ENCODE peak calls at places on chromosomes 1 and 21, in six cellular contexts. Y is CD4-positive, alpha-beta memory T cell; O is kidney; R is GM23248; J is pancreas; F is endodermal cell. U is an unnamed sample.
A peak's percentile ranks its signal among the peaks of the same experiment; 100 is the strongest.

GRCh38 chr1:155123801-155124200 is 3.9 kb upstream of the EFNA1 start:
- DNase-seq in O (no peak), Y (no peak), J (no peak), F (no peak), R (no peak), U (no peak)

GRCh38 chr1:41319106-41319755 is 42.0 kb upstream of the FOXO6 start:
- DNase-seq in J (no peak), F (no peak), R (no peak), O (no peak), Y (no peak), U (no peak)

GRCh38 chr1:207791290-207791689 is 39.4 kb downstream of the CD46 start:
- DNase-seq in F (no peak), Y (no peak), O (no peak), J (no peak), R (no peak), U (no peak)

GRCh38 chr1:41613646-41614592 is 129.4 kb upstream of the EDN2 start:
- DNase-seq in Y (no peak), O (no peak), R (peak; percentile 75), F (peak; percentile 10), J (no peak), U (no peak)

GRCh38 chr1:244792188-244792850 is 43.1 kb upstream of the COX20 start:
- DNase-seq in Y (no peak), J (peak; percentile 22), R (peak; percentile 59), F (no peak), O (no peak), U (no peak)

GRCh38 chr1:212313616-212314015 is 28.4 kb downstream of the PPP2R5A start:
- DNase-seq in Y (no peak), O (no peak), J (no peak), F (no peak), R (peak; percentile 85), U (no peak)

GRCh38 chr1:37234941-37235418 is 200.7 kb upstream of the GRIK3 start:
- DNase-seq in F (peak; percentile 69), R (no peak), J (no peak), Y (no peak), O (no peak), U (no peak)

GRCh38 chr1:21307663-21308062 is 17.4 kb upstream of the ECE1 start:
- DNase-seq in R (no peak), F (peak; percentile 82), O (no peak), Y (no peak), J (no peak), U (peak; percentile 26)

GRCh38 chr1:159473335-159473734 is 33.8 kb downstream of the OR10J1 start:
- DNase-seq in R (peak; percentile 25), O (no peak), J (no peak), Y (no peak), F (no peak), U (no peak)

DNA sequence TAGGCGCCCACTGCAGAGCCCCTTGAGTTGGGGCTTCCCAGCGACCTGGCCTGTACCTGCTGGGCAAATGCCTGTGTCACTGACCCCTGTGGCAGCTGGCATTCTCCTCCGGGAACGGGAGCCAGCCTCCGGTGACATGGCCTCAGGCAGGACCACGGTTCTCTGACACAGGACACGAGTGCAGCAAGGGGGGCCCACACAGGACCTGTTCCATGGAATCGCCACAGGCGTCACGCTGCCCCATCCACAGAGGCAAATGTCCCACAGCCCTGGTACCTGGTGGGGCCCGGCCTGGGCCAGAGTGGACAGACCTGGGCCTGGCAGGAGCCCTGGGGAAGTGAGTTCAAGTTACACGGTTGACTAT is 2.6 kb downstream of the ITGB2 start:
- DNase-seq in R (no peak), F (peak; percentile 29), O (peak; percentile 72), J (no peak), Y (no peak), U (no peak)
- H3K4me1 ChIP-seq in R (peaks cover 5% of the 10 kb centered on the region), F (no peaks in the 10 kb centered on the region), O (no peaks in the 10 kb centered on the region), J (no peaks in the 10 kb centered on the region), Y (peaks cover 78% of the 10 kb centered on the region), U (peaks cover 68% of the 10 kb centered on the region)

GRCh38 chr1:109983380-109984189 is 980 bp upstream of the AHCYL1 start:
- DNase-seq in Y (no peak), J (no peak), R (no peak), O (no peak), F (no peak), U (no peak)
- H3K4me1 ChIP-seq in Y (peaks cover 31% of the 10 kb centered on the region), J (peaks cover 24% of the 10 kb centered on the region), R (peaks cover 54% of the 10 kb centered on the region), O (peaks cover 28% of the 10 kb centered on the region), F (no peaks in the 10 kb centered on the region), U (peaks cover 38% of the 10 kb centered on the region)

DNA sequence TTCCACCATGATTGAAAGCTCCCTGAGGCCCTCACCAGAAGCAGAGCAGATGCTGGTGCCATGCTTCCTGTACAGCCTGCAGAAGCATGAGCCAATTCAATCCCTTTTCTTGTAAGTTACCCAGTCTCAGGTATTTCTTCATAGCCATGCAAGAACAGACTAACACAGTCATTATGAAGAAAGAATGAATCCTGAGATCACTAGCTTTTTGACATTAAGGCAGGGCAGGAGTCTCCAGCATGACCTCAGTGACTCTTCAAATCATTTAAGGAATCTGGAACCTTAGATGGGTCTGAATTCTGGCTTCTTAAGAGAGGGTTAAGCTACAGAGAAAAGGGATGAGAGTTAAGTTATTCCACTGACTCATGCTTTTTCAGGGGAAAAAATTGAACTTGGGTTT is 79.0 kb downstream of the PTPN14 start:
- DNase-seq in J (no peak), O (no peak), Y (no peak), R (peak; percentile 61), F (no peak), U (no peak)
- H3K4me1 ChIP-seq in J (no peaks in the 10 kb centered on the region), O (peaks cover 33% of the 10 kb centered on the region), Y (no peaks in the 10 kb centered on the region), R (peaks cover 62% of the 10 kb centered on the region), F (peaks cover 33% of the 10 kb centered on the region), U (no peaks in the 10 kb centered on the region)

DNA sequence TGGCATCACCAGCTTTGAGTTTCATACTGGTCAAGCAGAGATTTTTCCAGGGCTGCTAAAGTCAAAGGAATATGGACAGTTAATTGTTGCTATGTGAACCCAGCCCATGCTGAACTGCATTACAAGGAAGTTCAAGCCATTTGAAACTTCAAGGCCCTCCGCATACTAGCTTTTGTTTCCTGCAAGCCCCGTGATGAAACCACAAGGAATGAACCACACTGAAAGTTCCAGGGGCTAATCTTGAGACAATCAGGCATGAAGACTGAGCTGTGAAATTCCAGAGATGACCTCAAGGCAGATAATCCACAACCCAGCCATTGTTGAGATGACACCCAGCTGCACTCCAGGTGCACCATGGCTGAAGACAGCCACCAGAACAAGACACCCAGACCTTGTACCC is 180.8 kb downstream of the C1orf21 start:
- DNase-seq in F (peak; percentile 75), Y (no peak), J (no peak), R (peak; percentile 14), O (no peak), U (no peak)
- H3K4me1 ChIP-seq in F (peaks cover 22% of the 10 kb centered on the region), Y (no peaks in the 10 kb centered on the region), J (peaks cover 5% of the 10 kb centered on the region), R (peaks cover 2% of the 10 kb centered on the region), O (no peaks in the 10 kb centered on the region), U (no peaks in the 10 kb centered on the region)

GRCh38 chr1:181102841-181103240 is 14.3 kb downstream of the IER5 start:
- DNase-seq in F (no peak), J (no peak), R (no peak), Y (no peak), O (no peak), U (no peak)

GRCh38 chr1:181100924-181101323 is 12.4 kb downstream of the IER5 start:
- DNase-seq in O (no peak), R (no peak), Y (no peak), F (no peak), J (no peak), U (no peak)

GRCh38 chr1:181099152-181100014 is 10.9 kb downstream of the IER5 start:
- DNase-seq in Y (no peak), J (no peak), O (no peak), F (no peak), R (peak; percentile 58), U (peak; percentile 75)

GRCh38 chr1:181101581-181102226 is 13.2 kb downstream of the IER5 start:
- DNase-seq in Y (no peak), F (peak; percentile 92), J (no peak), O (no peak), R (peak; percentile 75), U (peak; percentile 33)

GRCh38 chr1:181100015-181100905 is 11.8 kb downstream of the IER5 start:
- DNase-seq in J (no peak), F (peak; percentile 71), Y (no peak), O (no peak), R (peak; percentile 38), U (peak; percentile 53)
- H3K4me1 ChIP-seq in J (peaks cover 6% of the 10 kb centered on the region), F (peaks cover 30% of the 10 kb centered on the region), Y (peaks cover 64% of the 10 kb centered on the region), O (peaks cover 6% of the 10 kb centered on the region), R (peaks cover 74% of the 10 kb centered on the region), U (peaks cover 94% of the 10 kb centered on the region)

GRCh38 chr1:183472488-183473285 is at the start of gene SMG7:
- DNase-seq in R (peak; percentile 70), J (peak; percentile 77), O (peak; percentile 90), F (no peak), Y (no peak), U (peak; percentile 79)

GRCh38 chr1:183467687-183468086 is 4.6 kb upstream of the SMG7 start:
- DNase-seq in R (peak; percentile 24), Y (no peak), J (no peak), F (no peak), O (no peak), U (no peak)

GRCh38 chr1:183471748-183472487 is 381 bp upstream of the SMG7 start:
- DNase-seq in R (peak; percentile 96), Y (peak; percentile 97), F (peak; percentile 99), O (peak; percentile 100), J (peak; percentile 93), U (peak; percentile 98)

GRCh38 chr1:183470961-183471747 is 1.1 kb upstream of the SMG7 start:
- DNase-seq in F (peak; percentile 91), J (peak; percentile 83), O (peak; percentile 95), Y (peak; percentile 64), R (peak; percentile 91), U (peak; percentile 82)

DNA sequence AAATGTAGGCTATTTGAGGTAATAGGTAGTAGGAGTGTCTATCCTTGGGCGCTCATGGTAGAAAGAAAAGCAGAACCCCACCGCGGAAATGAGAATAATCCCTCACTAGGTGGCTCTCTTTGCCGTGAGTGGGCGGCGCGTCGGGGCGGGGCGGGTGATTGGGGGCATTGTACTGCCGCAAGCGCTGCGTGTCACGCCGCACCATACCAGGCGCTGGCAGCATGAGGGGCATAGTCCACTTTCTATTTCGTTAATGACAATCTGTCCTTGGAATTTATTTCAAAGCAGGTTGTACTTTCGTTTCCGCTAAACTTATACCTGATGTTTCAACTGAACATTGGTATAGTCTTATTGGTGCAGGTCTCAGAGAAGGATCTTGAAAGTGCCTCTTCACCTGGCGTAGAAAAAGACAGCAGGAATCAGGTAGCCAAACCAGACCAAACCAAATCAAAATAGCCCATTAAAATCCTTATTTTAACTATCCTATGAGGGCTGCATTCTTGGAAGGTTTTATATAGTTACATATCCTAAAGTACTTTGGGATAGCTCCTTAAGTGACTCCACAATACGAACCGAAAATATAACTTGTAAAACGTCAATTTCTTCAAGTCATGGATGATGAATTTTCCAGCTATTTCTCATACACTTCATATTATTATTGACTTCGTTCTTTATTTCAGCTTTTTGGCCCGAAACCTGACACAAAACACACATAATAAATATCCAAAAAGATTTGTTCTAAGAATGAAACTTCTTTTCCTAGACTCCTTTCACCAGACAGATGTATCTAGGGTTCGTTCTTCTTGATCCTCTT is 1.9 kb upstream of the SMG7 start:
- DNase-seq in F (peak; percentile 84), R (peak; percentile 92), J (peak; percentile 89), Y (peak; percentile 85), O (peak; percentile 95), U (peak; percentile 90)
- H3K4me1 ChIP-seq in F (peaks cover 3% of the 10 kb centered on the region), R (peaks cover 9% of the 10 kb centered on the region), J (peaks cover 4% of the 10 kb centered on the region), Y (peaks cover 23% of the 10 kb centered on the region), O (peaks cover 11% of the 10 kb centered on the region), U (peaks cover 41% of the 10 kb centered on the region)

U was measured in DND-41.